ENCODE peak calls at places on chromosomes 4 and X, in nine cellular contexts. X, U, F, E, N, C, Y, B and J are unnamed samples.

GRCh38 chrX:134886201-134886600 is 104.6 kb upstream of the SMIM10 start:
- DNase-seq in F (no peak), Y (no peak), U (no peak), E (no peak), N (peak), B (no peak), C (no peak), X (peak), J (no peak)

GRCh38 chr4:99817310-99817885 is 771 bp downstream of the DAPP1 start:
- DNase-seq in Y (no peak), X (no peak), C (no peak), N (no peak), B (no peak), U (no peak), E (no peak), F (no peak), J (no peak)

GRCh38 chrX:150854856-150855255 is 43.6 kb downstream of the CD99L2 start:
- DNase-seq in U (no peak), N (no peak), C (no peak), B (no peak), Y (no peak), E (no peak), F (no peak), X (no peak), J (no peak)

GRCh38 chr4:110211007-110211769 is 12.8 kb upstream of the ELOVL6 start:
- DNase-seq in E (no peak), B (no peak), F (peak), X (peak), Y (no peak), C (no peak), N (peak), U (no peak), J (no peak)

GRCh38 chr4:793109-793861 is 32.6 kb downstream of the CPLX1 start:
- DNase-seq in E (peak), X (no peak), U (no peak), F (no peak), Y (no peak), N (no peak), B (no peak), C (no peak), J (no peak)

GRCh38 chr4:30818541-30818940 is 98.4 kb downstream of the PCDH7 start:
- DNase-seq in E (no peak), N (no peak), F (no peak), Y (no peak), C (no peak), X (no peak), U (no peak), B (no peak), J (no peak)

GRCh38 chrX:149495573-149496071 is 9.5 kb downstream of the IDS start:
- DNase-seq in Y (peak), X (peak), C (no peak), N (peak), F (peak), E (no peak), B (peak), U (no peak), J (no peak)

GRCh38 chr4:113467581-113467980 is 294.0 kb downstream of the CAMK2D start:
- DNase-seq in C (no peak), X (peak), U (no peak), N (peak), Y (no peak), E (no peak), F (no peak), B (peak), J (no peak)

GRCh38 chr4:123564758-123565346 is 168.3 kb downstream of the SPRY1 start:
- DNase-seq in U (no peak), X (peak), Y (peak), F (peak), N (peak), C (no peak), E (no peak), B (peak), J (peak)

GRCh38 chr4:6088950-6089349 is 70.7 kb upstream of the C4orf50 start:
- DNase-seq in X (no peak), C (no peak), U (no peak), B (no peak), N (no peak), Y (no peak), E (no peak), F (no peak), J (no peak)

GRCh38 chrX:21821875-21822274 is 17.5 kb upstream of the MBTPS2 start:
- DNase-seq in U (no peak), X (no peak), N (no peak), F (no peak), Y (no peak), E (no peak), B (no peak), C (no peak), J (no peak)
- H3K4me3 ChIP-seq in U (no peak), X (no peak), N (no peak), F (no peak), Y (no peak), E (no peak), B (no peak), C (no peak), J (no peak)

GRCh38 chrX:50988649-50989048 is 78.1 kb downstream of the BMP15 start:
- DNase-seq in Y (peak), X (peak), E (no peak), B (peak), F (peak), U (no peak), N (peak), C (no peak), J (no peak)
- TF ChIP-seq CTCF in Y (peak), X (peak), E (peak), B (peak), F (peak), U (no peak), N (peak), C (no peak), J (peak)

GRCh38 chrX:2587146-2587545 is 86.4 kb upstream of the DHRSX start:
- DNase-seq in F (no peak), C (no peak), Y (no peak), U (no peak), E (no peak), X (no peak), B (no peak), N (no peak), J (no peak)
- H3K4me3 ChIP-seq in F (no peak), C (no peak), Y (no peak), U (no peak), E (no peak), X (no peak), B (no peak), N (no peak), J (no peak)

GRCh38 chrX:13840121-13840520 is 23.2 kb upstream of the GPM6B start:
- DNase-seq in C (no peak), U (no peak), B (no peak), X (no peak), E (no peak), N (no peak), Y (no peak), F (no peak), J (no peak)
- TF ChIP-seq CTCF in C (no peak), U (no peak), B (no peak), X (no peak), E (no peak), N (no peak), Y (no peak), F (no peak), J (no peak)

GRCh38 chrX:38221391-38221929 is 789 bp upstream of the SRPX start:
- DNase-seq in B (no peak), F (no peak), E (no peak), C (no peak), Y (no peak), U (no peak), N (no peak), X (peak), J (no peak)
- H3K4me3 ChIP-seq in B (peak), F (no peak), E (peak), C (no peak), Y (no peak), U (peak), N (peak), X (peak), J (no peak)

DNA sequence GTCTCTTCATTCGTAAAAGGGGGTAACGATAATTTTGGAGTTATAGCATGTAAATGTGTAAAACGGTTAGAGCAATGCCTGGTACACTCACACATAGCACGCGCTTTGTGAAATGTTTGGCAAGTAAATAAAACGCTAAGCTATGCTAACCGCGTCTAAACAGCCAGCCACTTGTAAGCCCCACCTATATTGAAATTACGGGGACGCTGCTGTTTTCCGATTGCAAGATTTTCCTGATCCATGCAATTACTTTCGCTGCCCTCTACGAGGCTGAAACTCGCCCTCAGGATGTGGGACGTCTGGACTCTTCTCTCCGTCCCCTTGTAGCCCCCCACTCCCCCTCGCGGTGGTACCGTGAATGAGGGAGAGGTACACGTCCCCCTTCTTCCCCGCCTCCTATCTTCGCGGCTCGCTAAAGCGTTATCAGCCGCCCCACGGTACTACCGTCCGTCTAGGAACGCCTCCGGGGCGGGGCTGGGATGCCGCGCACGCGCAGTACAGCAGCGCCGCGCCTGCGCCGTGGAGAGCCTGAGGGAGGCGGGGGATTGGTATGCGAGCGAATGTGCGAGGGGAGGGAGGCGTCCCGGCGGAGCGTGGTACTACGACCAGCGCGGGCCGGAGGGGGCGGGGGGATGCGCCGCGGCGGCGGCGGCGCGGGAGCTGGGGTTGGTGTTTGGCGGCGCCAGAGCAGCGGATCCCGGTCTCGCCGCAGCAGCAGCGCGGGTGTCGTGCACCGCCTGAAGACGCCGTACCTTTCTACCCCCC is at the start of gene STIM2:
- DNase-seq in B (peak), X (peak), U (peak), E (peak), C (peak), F (peak), Y (peak), N (peak), J (peak)
- TF ChIP-seq CTCF in B (peak), X (peak), U (peak), E (peak), C (peak), F (peak), Y (peak), N (peak), J (peak)

DNA sequence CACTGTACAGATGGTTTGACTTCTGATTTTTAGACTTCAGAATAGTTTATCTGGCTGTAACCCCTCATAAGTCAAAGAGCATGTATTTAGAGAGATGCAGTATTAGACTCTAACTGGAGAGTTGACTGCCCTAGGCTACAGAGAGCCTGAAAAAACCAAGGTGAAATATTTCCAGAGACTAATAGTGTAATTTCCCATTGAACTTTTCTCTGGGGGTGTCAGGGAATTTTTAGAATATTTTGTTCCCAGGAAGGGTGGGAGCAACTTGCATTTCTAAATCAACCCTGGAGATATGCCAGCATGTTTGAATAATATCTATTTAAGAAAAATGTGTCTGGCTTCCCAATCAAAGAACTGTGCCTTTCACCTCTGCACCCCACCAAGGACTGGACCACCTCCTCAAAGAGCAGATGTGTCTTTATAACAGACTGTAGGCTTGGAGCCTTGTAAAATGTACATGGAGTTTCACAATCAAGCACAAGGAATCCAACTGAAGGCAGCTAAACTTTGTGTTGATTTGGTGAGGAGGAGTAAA is 2.0 kb downstream of the ANXA3 start:
- DNase-seq in E (no peak), X (no peak), C (no peak), U (no peak), N (no peak), B (no peak), F (no peak), Y (no peak), J (no peak)
- H3K4me3 ChIP-seq in E (no peak), X (no peak), C (no peak), U (no peak), N (no peak), B (no peak), F (no peak), Y (no peak), J (no peak)